ENCODE peak calls at places on chromosomes 13 and 19, in nine cellular contexts. R is SK-N-SH, E is foreskin keratinocyte, Y is activated B cell treated with CpG ODN at 0.5 μM for 24 hours, Z is AG04450, M is esophagus squamous epithelium, U is lower leg skin, F is BJ, C is epithelial cell of esophagus. O is an unnamed sample.

GRCh38 chr19:48997972-48998371 is 4.3 kb downstream of the RUVBL2 start:
- DNase-seq in R (peak; percentile 69), E (no peak), Y (no peak), Z (no peak), M (no peak), U (no peak), F (no peak), C (peak; percentile 68), O (peak; percentile 76)

GRCh38 chr13:76812971-76813691 is 73.1 kb downstream of the KCTD12 start:
- DNase-seq in R (no peak), E (no peak), Y (no peak), Z (no peak), M (no peak), U (peak; percentile 65), F (no peak), C (no peak), O (peak; percentile 64)

GRCh38 chr13:90382425-90382824 is 965.1 kb upstream of the MIR17HG start:
- DNase-seq in R (no peak), E (no peak), Y (no peak), Z (no peak), M (no peak), U (no peak), F (no peak), C (no peak), O (no peak)

GRCh38 chr13:113774177-113775107 is 15.4 kb downstream of the TMEM255B start:
- DNase-seq in R (peak; percentile 50), E (peak; percentile 51), Y (no peak), Z (no peak), M (no peak), U (no peak), F (no peak), C (peak; percentile 41), O (peak; percentile 78)

GRCh38 chr13:79481685-79482052 is 714 bp downstream of the NDFIP2 start:
- DNase-seq in R (peak; percentile 9), E (peak; percentile 55), Y (peak; percentile 15), Z (no peak), M (no peak), U (no peak), F (no peak), C (peak; percentile 82), O (no peak)

GRCh38 chr19:32224371-32225244 is 120.8 kb upstream of the ZNF507 start:
- DNase-seq in R (peak; percentile 94), E (peak; percentile 22), Y (peak; percentile 55), Z (no peak), M (no peak), U (no peak), F (no peak), C (peak; percentile 37), O (peak; percentile 51)

GRCh38 chr13:45511310-45512147 is 46.8 kb downstream of the COG3 start:
- DNase-seq in R (peak; percentile 60), E (peak; percentile 57), Y (no peak), Z (peak; percentile 50), M (no peak), U (no peak), F (peak; percentile 35), C (peak; percentile 80), O (peak; percentile 85)

GRCh38 chr19:28665748-28666147 is 547.2 kb downstream of the UQCRFS1 start:
- DNase-seq in R (no peak), E (no peak), Y (no peak), Z (no peak), M (no peak), U (no peak), F (no peak), C (no peak), O (no peak)

DNA sequence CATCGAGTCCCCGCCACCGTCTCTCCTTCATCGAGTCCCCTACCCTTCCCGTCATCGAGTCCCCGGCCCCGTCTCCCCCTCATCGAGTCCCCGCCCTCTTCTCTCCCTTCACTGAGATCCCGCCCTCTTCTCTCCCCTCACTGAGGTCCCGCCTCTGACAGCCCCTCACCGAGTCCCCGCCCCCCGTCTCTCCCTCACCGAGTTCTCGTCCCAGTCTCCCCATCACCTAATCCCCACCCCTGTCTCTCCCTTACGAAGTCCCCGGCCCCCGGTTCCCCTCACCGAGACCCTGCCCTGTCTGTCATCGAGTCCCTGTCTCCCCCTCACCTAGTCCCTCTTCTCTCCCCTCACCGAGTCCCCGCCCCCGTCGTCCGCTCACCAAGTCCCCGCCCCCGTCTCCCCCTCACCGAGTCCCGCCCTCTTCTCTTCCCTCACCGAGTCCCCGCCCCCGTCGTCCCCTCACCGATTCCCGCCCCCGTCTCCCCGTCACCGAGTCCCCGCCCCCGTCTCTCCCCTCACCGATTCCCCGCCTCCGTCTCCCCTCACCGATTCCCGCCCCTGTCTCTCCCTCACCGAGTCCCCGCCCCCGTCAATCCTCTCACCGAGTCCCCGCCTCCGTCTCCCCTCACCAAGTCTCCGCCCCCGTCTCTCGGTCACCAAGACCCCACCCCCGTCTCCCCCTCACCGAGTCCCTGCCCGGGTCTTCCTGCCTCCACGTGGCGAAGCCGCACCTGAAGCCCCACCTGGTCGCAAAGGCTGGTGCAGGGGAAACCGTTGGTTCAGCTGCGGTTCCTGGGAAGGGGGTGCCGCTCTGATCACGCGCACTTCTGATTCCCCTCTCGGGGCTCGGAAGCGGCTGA is 23.9 kb upstream of the ZNF846 start:
- DNase-seq in R (peak; percentile 92), E (peak; percentile 83), Y (peak; percentile 83), Z (peak; percentile 84), M (peak; percentile 96), U (peak; percentile 93), F (peak; percentile 47), C (peak; percentile 98), O (peak; percentile 98)
- TF ChIP-seq CTCF in R (no peak), E (no peak), Y (no peak), Z (no peak), M (no peak), U (no peak), F (no peak), C (no peak), O (no peak)

GRCh38 chr19:15666186-15666585 is 6.7 kb upstream of the CYP4F12 start:
- DNase-seq in R (no peak), E (no peak), Y (no peak), Z (no peak), M (no peak), U (no peak), F (no peak), C (no peak), O (no peak)

GRCh38 chr19:15666883-15667282 is 6.0 kb upstream of the CYP4F12 start:
- DNase-seq in R (no peak), E (no peak), Y (no peak), Z (no peak), M (no peak), U (no peak), F (no peak), C (no peak), O (no peak)

DNA sequence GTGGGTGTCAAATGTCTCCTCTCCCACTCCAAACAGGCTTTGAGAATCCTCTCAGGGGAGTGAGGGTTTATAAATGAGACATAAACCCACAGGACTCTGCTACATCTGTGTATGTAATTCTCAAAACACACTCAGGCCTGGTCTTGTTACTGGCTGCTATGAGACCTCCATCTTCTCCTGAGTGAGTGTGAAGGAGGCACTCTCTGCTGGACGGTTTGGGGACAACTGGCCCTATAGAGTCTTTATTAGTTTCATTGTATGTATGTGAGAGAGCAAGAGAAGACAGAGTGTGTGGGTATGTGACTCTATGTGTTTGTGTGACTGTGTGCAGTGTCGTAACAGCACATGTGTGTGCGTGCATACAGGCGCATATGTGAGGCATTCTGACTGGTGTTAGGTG is 9.6 kb upstream of the CYP4F12 start:
- DNase-seq in R (no peak), E (no peak), Y (no peak), Z (no peak), M (no peak), U (no peak), F (no peak), C (no peak), O (no peak)
- TF ChIP-seq CTCF in R (no peak), E (no peak), Y (no peak), Z (no peak), M (no peak), U (no peak), F (no peak), C (no peak), O (no peak)

GRCh38 chr19:51259348-51260245 is 8.7 kb downstream of the SIGLECL1 start:
- DNase-seq in R (peak; percentile 48), E (peak; percentile 17), Y (no peak), Z (no peak), M (no peak), U (peak; percentile 19), F (no peak), C (peak; percentile 24), O (peak; percentile 51)

GRCh38 chr19:51257471-51257870 is 6.6 kb downstream of the SIGLECL1 start:
- DNase-seq in R (no peak), E (no peak), Y (no peak), Z (no peak), M (no peak), U (no peak), F (no peak), C (no peak), O (no peak)

GRCh38 chr19:51256053-51256682 is 5.3 kb downstream of the SIGLECL1 start:
- DNase-seq in R (no peak), E (no peak), Y (no peak), Z (no peak), M (no peak), U (no peak), F (no peak), C (no peak), O (no peak)

GRCh38 chr19:51258165-51258564 is 7.3 kb downstream of the SIGLECL1 start:
- DNase-seq in R (no peak), E (no peak), Y (no peak), Z (no peak), M (no peak), U (no peak), F (no peak), C (no peak), O (no peak)

DNA sequence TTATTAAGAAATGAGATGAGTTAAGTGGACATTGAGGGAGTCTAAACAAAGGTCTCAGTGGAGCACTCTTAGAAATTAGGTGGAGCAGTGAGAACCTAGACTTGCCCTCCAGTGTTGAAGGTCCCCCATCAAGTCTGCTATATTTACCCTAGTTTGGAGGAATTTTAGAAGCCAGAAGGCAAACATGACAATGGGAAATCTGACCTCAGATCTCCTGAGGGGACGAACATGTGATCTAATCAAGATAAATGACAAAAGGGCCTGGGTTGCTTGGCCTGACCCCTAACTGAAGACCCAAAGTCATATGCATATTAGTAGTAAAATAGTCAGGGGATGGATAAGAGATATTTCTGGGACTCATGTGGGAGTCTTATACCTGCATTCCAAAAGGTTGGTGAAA is 7.9 kb downstream of the SIGLECL1 start:
- DNase-seq in R (no peak), E (no peak), Y (no peak), Z (no peak), M (no peak), U (no peak), F (no peak), C (no peak), O (no peak)
- TF ChIP-seq CTCF in R (no peak), E (no peak), Y (no peak), Z (no peak), M (no peak), U (no peak), F (no peak), C (no peak), O (no peak)

DNA sequence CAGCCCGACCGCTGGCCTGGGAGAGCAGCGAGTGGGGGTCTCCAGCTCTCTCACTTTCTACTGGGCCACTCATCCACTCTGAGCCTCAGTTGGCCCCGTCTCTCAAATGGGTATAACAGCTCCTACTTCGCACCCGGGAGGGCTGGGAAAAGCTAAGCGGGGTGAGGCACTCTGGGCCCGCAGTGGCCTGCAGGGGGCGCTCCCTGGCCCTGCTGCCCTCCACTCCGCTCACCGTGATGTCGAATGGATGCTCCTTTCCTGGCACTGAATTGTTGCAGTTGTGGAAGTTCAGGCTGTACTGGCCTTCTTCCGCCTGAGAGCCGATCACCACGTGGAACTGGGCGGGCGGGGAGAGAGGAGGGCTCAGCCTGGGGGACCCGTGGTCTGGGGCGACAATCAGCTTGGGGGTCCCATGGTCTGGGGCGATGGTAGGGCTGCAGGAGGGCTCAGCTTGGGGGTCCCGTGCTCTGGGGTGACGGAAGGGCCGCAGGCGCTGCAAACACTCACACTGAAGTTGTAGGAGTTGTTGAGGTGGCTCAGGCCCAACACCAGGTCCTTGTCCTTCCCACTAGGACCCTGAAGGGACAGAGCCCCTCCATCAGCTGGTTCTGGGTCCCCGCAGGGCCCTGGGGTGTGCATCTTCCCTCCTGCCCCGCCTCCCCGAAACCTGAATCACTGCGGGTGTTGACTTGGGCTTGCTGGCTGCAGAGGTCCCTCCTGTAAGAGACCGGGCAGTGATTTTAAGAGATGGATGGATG is 3.9 kb downstream of the GPR108 start:
- DNase-seq in R (peak; percentile 61), E (no peak), Y (no peak), Z (no peak), M (no peak), U (no peak), F (no peak), C (no peak), O (no peak)
- TF ChIP-seq CTCF in R (peak; percentile 46), E (peak; percentile 44), Y (no peak), Z (peak; percentile 17), M (peak; percentile 25), U (no peak), F (no peak), C (no peak), O (peak; percentile 44)